ENCODE peak calls at places on chromosomes 4 and X, in eight cellular contexts. D is glutamatergic neuron; K is stimulated activated CD4-positive, alpha-beta T cell treated with anti-CD3 and anti-CD28 coated beads, TNF-alpha, amount 100 ng/mL, for 48 hours; Y is NCI-H2081; P is WTC11; E is activated CD4-positive, alpha-beta T cell treated with anti-CD3 and anti-CD28 coated beads, Interleukin-2, amount 50 U/mL, for 4 hours; Z is cardiac muscle cell; X is T-helper 22 cell. C is an unnamed sample.
A peak's percentile ranks its signal among the peaks of the same experiment; 100 is the strongest.

GRCh38 chr4:151865327-151865726 is 104.5 kb upstream of the GATB start:
- DNase-seq in D (no peak), K (no peak), Y (no peak), P (no peak), E (no peak), Z (no peak), X (no peak), C (peak; percentile 99)

GRCh38 chr4:188779586-188779985 is 640.3 kb downstream of the TRIML1 start:
- DNase-seq in D (no peak), K (no peak), Y (no peak), P (no peak), E (no peak), Z (no peak), X (no peak), C (no peak)

GRCh38 chrX:116204947-116205346 is 34.4 kb downstream of the AGTR2 start:
- DNase-seq in D (no peak), K (no peak), Y (peak; percentile 48), P (no peak), E (no peak), Z (peak; percentile 56), X (no peak), C (no peak)

GRCh38 chr4:78336093-78336943 is 215.3 kb upstream of the ANXA3 start:
- DNase-seq in D (no peak), K (no peak), Y (no peak), P (no peak), E (no peak), Z (peak; percentile 79), X (no peak), C (no peak)

GRCh38 chrX:15564981-15565579 is 35.7 kb downstream of the ACE2 start:
- DNase-seq in D (peak; percentile 38), K (no peak), Y (peak; percentile 48), P (peak; percentile 36), E (no peak), Z (peak; percentile 73), X (no peak), C (peak; percentile 6)

GRCh38 chr4:74451214-74451661 is 6.3 kb downstream of the AREG start:
- DNase-seq in D (no peak), K (no peak), Y (no peak), P (no peak), E (no peak), Z (no peak), X (no peak), C (peak; percentile 60)

GRCh38 chrX:48854898-48855297 is 19.5 kb upstream of the PCSK1N start:
- DNase-seq in D (no peak), K (no peak), Y (no peak), P (peak; percentile 20), E (no peak), Z (no peak), X (no peak), C (peak; percentile 13)

GRCh38 chr4:182257503-182257902 is 14.3 kb downstream of the TENM3 start:
- DNase-seq in D (no peak), K (no peak), Y (no peak), P (no peak), E (no peak), Z (no peak), X (no peak), C (no peak)

GRCh38 chrX:22192419-22193086 is 80.2 kb upstream of the CBLL2 start:
- DNase-seq in D (peak; percentile 68), K (peak; percentile 12), Y (peak; percentile 58), P (peak; percentile 62), E (peak; percentile 28), Z (peak; percentile 79), X (peak; percentile 2), C (peak; percentile 50)

GRCh38 chrX:24025741-24026402 is 1.1 kb downstream of the KLHL15 start:
- DNase-seq in D (no peak), K (no peak), Y (no peak), P (peak; percentile 45), E (peak; percentile 1), Z (no peak), X (no peak), C (peak; percentile 19)

GRCh38 chrX:100587846-100588245 is 3.1 kb downstream of the TNMD start:
- DNase-seq in D (no peak), K (no peak), Y (no peak), P (no peak), E (no peak), Z (no peak), X (no peak), C (no peak)

GRCh38 chr4:146545102-146545501 is 23.4 kb upstream of the SLC10A7 start:
- DNase-seq in D (no peak), K (no peak), Y (no peak), P (peak; percentile 28), E (no peak), Z (peak; percentile 21), X (no peak), C (no peak)

GRCh38 chr4:77332696-77333270 is 175.8 kb downstream of the CCNG2 start:
- DNase-seq in D (no peak), K (no peak), Y (no peak), P (no peak), E (no peak), Z (no peak), X (no peak), C (no peak)

GRCh38 chr4:87985887-87986200 is 10.3 kb downstream of the SPP1 start:
- DNase-seq in D (no peak), K (no peak), Y (no peak), P (no peak), E (no peak), Z (no peak), X (no peak), C (no peak)

GRCh38 chr4:65623509-65623908 is 46.8 kb downstream of the EPHA5 start:
- DNase-seq in D (no peak), K (no peak), Y (no peak), P (no peak), E (no peak), Z (no peak), X (no peak), C (no peak)

GRCh38 chrX:49177338-49177833 is 5.7 kb downstream of the PLP2 start:
- DNase-seq in D (no peak), K (no peak), Y (no peak), P (no peak), E (no peak), Z (no peak), X (no peak), C (no peak)

GRCh38 chrX:1582686-1583437 is 8.5 kb upstream of the AKAP17A start:
- DNase-seq in D (no peak), K (peak; percentile 46), Y (no peak), P (no peak), E (peak; percentile 56), Z (no peak), X (peak; percentile 45), C (peak; percentile 41)

GRCh38 chr4:54109226-54110018 is 9.5 kb downstream of the GSX2 start:
- DNase-seq in D (peak; percentile 34), K (no peak), Y (no peak), P (peak; percentile 33), E (no peak), Z (no peak), X (no peak), C (no peak)

GRCh38 chr4:83217721-83218522 is 66.7 kb downstream of the COQ2 start:
- DNase-seq in D (no peak), K (no peak), Y (no peak), P (no peak), E (peak; percentile 45), Z (no peak), X (peak; percentile 38), C (no peak)

GRCh38 chr4:103074598-103075434 is 1.7 kb downstream of the SLC9B2 start:
- DNase-seq in D (no peak), K (no peak), Y (no peak), P (no peak), E (no peak), Z (no peak), X (no peak), C (no peak)

GRCh38 chr4:53963786-53964185 is 100.6 kb downstream of the CHIC2 start:
- DNase-seq in D (no peak), K (no peak), Y (peak; percentile 72), P (no peak), E (no peak), Z (no peak), X (no peak), C (no peak)

GRCh38 chr4:16731776-16732380 is 166.6 kb downstream of the LDB2 start:
- DNase-seq in D (no peak), K (no peak), Y (no peak), P (no peak), E (no peak), Z (no peak), X (no peak), C (no peak)

GRCh38 chrX:95678679-95679078 is 1006.0 kb upstream of the DIAPH2 start:
- DNase-seq in D (no peak), K (no peak), Y (no peak), P (no peak), E (no peak), Z (no peak), X (no peak), C (no peak)

GRCh38 chr4:109730294-109731051 is 603 bp upstream of the PLA2G12A start:
- DNase-seq in D (peak; percentile 54), K (no peak), Y (peak; percentile 23), P (peak; percentile 61), E (no peak), Z (peak; percentile 66), X (no peak), C (peak; percentile 26)

GRCh38 chrX:46637937-46638336 is 64.4 kb downstream of the CHST7 start:
- DNase-seq in D (no peak), K (no peak), Y (no peak), P (no peak), E (no peak), Z (no peak), X (no peak), C (no peak)

GRCh38 chrX:23854945-23855344 is 52.8 kb downstream of the APOO start:
- DNase-seq in D (no peak), K (no peak), Y (no peak), P (no peak), E (no peak), Z (no peak), X (no peak), C (peak; percentile 72)

C was measured in HL-60.